ENCODE peak calls at places on chromosomes 16 and 17, in six cellular contexts. P, R, S, X, N and M are unnamed samples. For H3K4me1, the result is how much of the 10 kb centered on the place peaks cover.

GRCh38 chr16:11251525-11252481 is 4.2 kb downstream of the SOCS1 start:
- DNase-seq in N (no peak), P (no peak), X (no peak), S (no peak), R (peak), M (no peak)

GRCh38 chr16:70437582-70438324 is 1.1 kb downstream of the ST3GAL2 start:
- DNase-seq in N (peak), P (peak), R (no peak), S (no peak), X (no peak), M (no peak)

GRCh38 chr17:49944451-49944850 is 24.5 kb upstream of the DLX4 start:
- DNase-seq in S (no peak), P (peak), X (no peak), N (no peak), R (no peak), M (no peak)

GRCh38 chr16:30875881-30876791 is 17.7 kb downstream of the BCL7C start:
- DNase-seq in S (no peak), R (no peak), P (no peak), X (no peak), N (peak), M (no peak)

GRCh38 chr16:49567940-49568339 is 194.3 kb downstream of the C16orf78 start:
- DNase-seq in R (no peak), P (no peak), N (no peak), S (no peak), X (no peak), M (no peak)

GRCh38 chr17:8253801-8254200 is 4.7 kb downstream of the PFAS start:
- DNase-seq in X (no peak), S (peak), P (peak), R (no peak), N (peak), M (peak)

GRCh38 chr16:53211253-53211652 is 156.5 kb downstream of the CHD9 start:
- DNase-seq in P (no peak), X (no peak), S (no peak), R (no peak), N (no peak), M (no peak)

GRCh38 chr16:19745286-19746018 is 27.4 kb downstream of the IQCK start:
- DNase-seq in S (no peak), P (no peak), R (no peak), N (no peak), X (no peak), M (no peak)

GRCh38 chr16:24499193-24499814 is 40.1 kb upstream of the RBBP6 start:
- DNase-seq in X (no peak), S (no peak), R (no peak), N (peak), P (peak), M (no peak)
- TF ChIP-seq CTCF in X (no peak), S (peak), R (peak), N (peak), P (peak), M (peak)

GRCh38 chr17:64334851-64335250 is 55.8 kb downstream of the PECAM1 start:
- DNase-seq in X (no peak), P (no peak), S (no peak), N (no peak), R (no peak), M (no peak)
- H3K4me1 ChIP-seq in X (under half), P (under half), S (under half), N (under half), R (under half), M (under half)

GRCh38 chr17:17124341-17124740 is 81.8 kb downstream of the PLD6 start:
- DNase-seq in R (no peak), S (no peak), P (no peak), X (no peak), N (no peak), M (no peak)
- H3K4me3 ChIP-seq in R (no peak), S (no peak), P (no peak), X (no peak), N (no peak), M (no peak)

DNA sequence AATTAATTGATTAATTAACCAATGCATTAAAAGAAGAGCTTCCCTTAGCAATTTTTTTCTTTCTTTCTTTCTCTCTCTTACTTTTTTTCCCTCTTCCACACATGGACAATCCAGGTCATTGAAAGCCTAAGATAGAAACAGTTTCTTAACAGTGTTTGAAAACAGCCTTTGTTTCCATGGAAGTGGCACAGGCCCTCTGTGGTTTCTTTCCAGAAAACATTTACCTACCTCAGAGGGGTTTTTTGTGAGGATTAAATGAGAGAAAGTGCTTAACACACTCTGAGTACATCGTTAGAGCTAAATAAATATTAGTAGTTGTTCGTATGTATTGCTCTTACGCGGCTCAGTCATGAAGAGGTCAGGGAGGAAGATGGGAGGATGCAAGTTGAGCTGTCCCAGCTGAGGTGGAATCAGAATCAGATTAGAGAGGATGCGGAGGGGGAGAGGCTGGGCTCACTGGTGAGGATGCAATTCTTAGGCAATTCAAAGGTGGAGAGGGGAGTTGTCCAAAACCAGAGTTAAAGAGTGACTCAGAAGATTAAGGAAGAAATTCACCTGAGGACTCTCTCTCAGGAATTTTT is 345.5 kb downstream of the PMP22 start:
- DNase-seq in P (peak), R (no peak), S (no peak), X (no peak), N (no peak), M (no peak)
- TF ChIP-seq CTCF in P (no peak), R (no peak), S (no peak), X (no peak), N (no peak), M (no peak)

GRCh38 chr17:46148247-46148646 is 45.0 kb downstream of the KANSL1 start:
- DNase-seq in X (no peak), N (no peak), R (no peak), P (no peak), S (no peak), M (no peak)
- H3K4me1 ChIP-seq in X (under half), N (under half), R (under half), P (under half), S (under half), M (under half)

DNA sequence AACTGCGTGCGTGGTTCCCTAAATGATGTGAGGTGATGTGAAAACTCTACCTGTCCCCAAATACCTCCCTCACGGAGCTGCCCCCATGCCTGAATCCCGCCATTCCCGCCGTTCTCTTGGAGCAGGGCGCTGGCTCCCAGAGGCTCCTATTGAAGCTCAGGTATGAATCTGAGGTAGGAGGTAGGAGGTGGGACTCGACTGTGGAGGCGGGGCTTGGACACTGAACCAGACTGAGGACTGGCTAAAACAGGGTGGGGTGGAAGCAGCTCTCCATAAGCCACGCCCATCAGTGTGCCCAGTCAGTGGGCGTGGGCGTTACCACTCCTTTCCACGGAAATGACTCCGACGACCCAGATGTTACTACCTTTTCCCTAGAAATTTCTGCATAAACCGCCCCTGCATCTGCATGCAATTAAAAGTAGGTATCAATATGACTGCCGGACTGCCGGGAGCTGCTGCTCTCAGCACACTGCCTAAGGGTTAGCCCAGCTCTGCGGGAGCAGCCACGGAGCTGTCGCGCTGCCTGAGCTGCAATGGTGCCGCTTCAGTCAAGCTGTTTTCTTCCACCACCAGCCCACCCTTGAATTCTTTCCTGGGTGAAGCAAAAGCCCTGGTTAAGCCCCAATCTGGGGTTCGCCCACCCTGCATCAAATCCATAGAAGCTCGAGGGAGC is 41.0 kb downstream of the FOXL1 start:
- DNase-seq in S (no peak), R (no peak), N (no peak), X (no peak), P (no peak), M (no peak)
- H3K4me3 ChIP-seq in S (peak), R (peak), N (no peak), X (no peak), P (no peak), M (no peak)

GRCh38 chr17:36182176-36183000 is 6.0 kb upstream of the TBC1D3B start:
- DNase-seq in N (peak), S (no peak), R (peak), X (no peak), P (no peak), M (peak)

GRCh38 chr17:36188891-36189306 is 7.7 kb downstream of the CCL3L1 start:
- DNase-seq in R (peak), X (no peak), P (peak), S (peak), N (no peak), M (no peak)

GRCh38 chr17:36183811-36184765 is 7.7 kb upstream of the TBC1D3B start:
- DNase-seq in S (no peak), N (no peak), X (no peak), P (peak), R (no peak), M (no peak)

GRCh38 chr17:36185416-36185815 is 9.0 kb upstream of the TBC1D3B start:
- DNase-seq in S (no peak), R (no peak), P (no peak), N (no peak), X (no peak), M (no peak)

GRCh38 chr17:36183001-36183810 is 6.8 kb upstream of the TBC1D3B start:
- DNase-seq in S (peak), P (peak), R (peak), N (peak), X (peak), M (peak)
- TF ChIP-seq CTCF in S (peak), P (peak), R (no peak), N (no peak), X (no peak), M (no peak)

GRCh38 chr17:27576429-27577123 is 54.4 kb upstream of the LGALS9 start:
- DNase-seq in S (no peak), X (no peak), R (no peak), P (peak), N (no peak), M (no peak)
- H3K4me1 ChIP-seq in S (under half), X (under half), R (under half), P (under half), N (half or more), M (under half)

GRCh38 chr17:5329784-5330557 is 47.9 kb downstream of the RABEP1 start:
- DNase-seq in P (no peak), S (no peak), R (peak), X (no peak), N (no peak), M (no peak)
- H3K4me3 ChIP-seq in P (no peak), S (no peak), R (no peak), X (no peak), N (no peak), M (no peak)

GRCh38 chr17:47999612-48000011 is 28.7 kb downstream of the CDK5RAP3 start:
- DNase-seq in P (peak), S (no peak), X (no peak), R (no peak), N (no peak), M (no peak)
- TF ChIP-seq CTCF in P (peak), S (no peak), X (no peak), R (peak), N (no peak), M (no peak)